ENCODE peak calls at places on chromosomes 11 and 22, in ten cellular contexts. One of them, this sample, is unnamed.

GRCh38 chr11:76524461-76524860 is 79.6 kb downstream of the EMSY start:
- DNase-seq in NAMALWA: no peak
- DNase-seq in SHP77: no peak
- DNase-seq in sigmoid colon: no peak
- DNase-seq in GM19239: no peak
- DNase-seq in HEK293T: no peak
- DNase-seq in brain microvascular endothelial cell: peak; percentile 20
- DNase-seq in cardiac muscle cell: peak; percentile 15
- DNase-seq in sciatic nerve: no peak
- DNase-seq in hippocampal formation: no peak
- DNase-seq in this sample: peak; percentile 54

GRCh38 chr11:19453893-19454292 is 213.1 kb upstream of the E2F8 start:
- DNase-seq in NAMALWA: no peak
- DNase-seq in SHP77: no peak
- DNase-seq in sigmoid colon: no peak
- DNase-seq in GM19239: no peak
- DNase-seq in HEK293T: no peak
- DNase-seq in brain microvascular endothelial cell: peak; percentile 65
- DNase-seq in cardiac muscle cell: peak; percentile 79
- DNase-seq in sciatic nerve: no peak
- DNase-seq in hippocampal formation: no peak
- DNase-seq in this sample: peak; percentile 33

GRCh38 chr11:12461516-12461915 is 84.1 kb downstream of the PARVA start:
- DNase-seq in NAMALWA: no peak
- DNase-seq in SHP77: no peak
- DNase-seq in sigmoid colon: no peak
- DNase-seq in GM19239: no peak
- DNase-seq in HEK293T: peak; percentile 25
- DNase-seq in brain microvascular endothelial cell: no peak
- DNase-seq in cardiac muscle cell: no peak
- DNase-seq in sciatic nerve: no peak
- DNase-seq in hippocampal formation: no peak
- DNase-seq in this sample: no peak

GRCh38 chr11:60925685-60926267 is 1.5 kb downstream of the TMEM132A start:
- DNase-seq in NAMALWA: no peak
- DNase-seq in SHP77: no peak
- DNase-seq in sigmoid colon: no peak
- DNase-seq in GM19239: no peak
- DNase-seq in HEK293T: no peak
- DNase-seq in brain microvascular endothelial cell: peak; percentile 18
- DNase-seq in cardiac muscle cell: peak; percentile 11
- DNase-seq in sciatic nerve: no peak
- DNase-seq in hippocampal formation: no peak
- DNase-seq in this sample: peak; percentile 37

GRCh38 chr11:6251990-6252473 is 7.6 kb upstream of the CCKBR start:
- DNase-seq in NAMALWA: no peak
- DNase-seq in SHP77: peak; percentile 31
- DNase-seq in sigmoid colon: no peak
- DNase-seq in GM19239: no peak
- DNase-seq in HEK293T: no peak
- DNase-seq in brain microvascular endothelial cell: no peak
- DNase-seq in cardiac muscle cell: peak; percentile 71
- DNase-seq in sciatic nerve: peak; percentile 54
- DNase-seq in hippocampal formation: no peak
- DNase-seq in this sample: peak; percentile 42

GRCh38 chr22:46738961-46739870 is 1.2 kb upstream of the CERK start:
- DNase-seq in NAMALWA: peak; percentile 75
- DNase-seq in SHP77: peak; percentile 93
- DNase-seq in sigmoid colon: no peak
- DNase-seq in GM19239: no peak
- DNase-seq in HEK293T: no peak
- DNase-seq in brain microvascular endothelial cell: peak; percentile 69
- DNase-seq in cardiac muscle cell: peak; percentile 51
- DNase-seq in sciatic nerve: no peak
- DNase-seq in hippocampal formation: peak; percentile 21
- DNase-seq in this sample: peak; percentile 16

GRCh38 chr11:88266157-88266556 is 71.4 kb downstream of the CTSC start:
- DNase-seq in NAMALWA: no peak
- DNase-seq in SHP77: no peak
- DNase-seq in sigmoid colon: no peak
- DNase-seq in GM19239: no peak
- DNase-seq in HEK293T: no peak
- DNase-seq in brain microvascular endothelial cell: no peak
- DNase-seq in cardiac muscle cell: no peak
- DNase-seq in sciatic nerve: no peak
- DNase-seq in hippocampal formation: no peak
- DNase-seq in this sample: no peak

GRCh38 chr11:69109101-69109500 is 46.6 kb upstream of the SMIM38 start:
- DNase-seq in NAMALWA: no peak
- DNase-seq in SHP77: no peak
- DNase-seq in sigmoid colon: no peak
- DNase-seq in GM19239: no peak
- DNase-seq in HEK293T: no peak
- DNase-seq in brain microvascular endothelial cell: no peak
- DNase-seq in cardiac muscle cell: no peak
- DNase-seq in sciatic nerve: no peak
- DNase-seq in hippocampal formation: no peak
- DNase-seq in this sample: no peak

GRCh38 chr11:1359556-1359955 is 30.2 kb upstream of the BRSK2 start:
- DNase-seq in NAMALWA: no peak
- DNase-seq in SHP77: no peak
- DNase-seq in sigmoid colon: no peak
- DNase-seq in GM19239: no peak
- DNase-seq in HEK293T: no peak
- DNase-seq in brain microvascular endothelial cell: no peak
- DNase-seq in cardiac muscle cell: no peak
- DNase-seq in sciatic nerve: no peak
- DNase-seq in hippocampal formation: no peak
- DNase-seq in this sample: no peak

GRCh38 chr11:70191495-70192140 is 11.5 kb upstream of the FADD start:
- DNase-seq in NAMALWA: peak; percentile 38
- DNase-seq in SHP77: peak; percentile 72
- DNase-seq in sigmoid colon: no peak
- DNase-seq in GM19239: peak; percentile 56
- DNase-seq in HEK293T: peak; percentile 81
- DNase-seq in brain microvascular endothelial cell: peak; percentile 62
- DNase-seq in cardiac muscle cell: peak; percentile 70
- DNase-seq in sciatic nerve: peak; percentile 80
- DNase-seq in hippocampal formation: peak; percentile 16
- DNase-seq in this sample: peak; percentile 45

GRCh38 chr11:71081704-71082230 is 170.6 kb downstream of the SHANK2 start:
- DNase-seq in NAMALWA: no peak
- DNase-seq in SHP77: no peak
- DNase-seq in sigmoid colon: no peak
- DNase-seq in GM19239: no peak
- DNase-seq in HEK293T: no peak
- DNase-seq in brain microvascular endothelial cell: no peak
- DNase-seq in cardiac muscle cell: no peak
- DNase-seq in sciatic nerve: no peak
- DNase-seq in hippocampal formation: no peak
- DNase-seq in this sample: no peak

GRCh38 chr11:83726316-83726715 is 440.1 kb upstream of the CCDC90B start:
- DNase-seq in NAMALWA: peak; percentile 9
- DNase-seq in SHP77: no peak
- DNase-seq in sigmoid colon: no peak
- DNase-seq in GM19239: no peak
- DNase-seq in HEK293T: no peak
- DNase-seq in brain microvascular endothelial cell: no peak
- DNase-seq in cardiac muscle cell: no peak
- DNase-seq in sciatic nerve: no peak
- DNase-seq in hippocampal formation: no peak
- DNase-seq in this sample: no peak

GRCh38 chr22:36053242-36054147 is 24.9 kb upstream of the RBFOX2 start:
- DNase-seq in NAMALWA: no peak
- DNase-seq in SHP77: no peak
- DNase-seq in sigmoid colon: no peak
- DNase-seq in GM19239: no peak
- DNase-seq in HEK293T: no peak
- DNase-seq in brain microvascular endothelial cell: no peak
- DNase-seq in cardiac muscle cell: no peak
- DNase-seq in sciatic nerve: no peak
- DNase-seq in hippocampal formation: no peak
- DNase-seq in this sample: no peak

GRCh38 chr22:49950396-49950994 is 10.1 kb upstream of the PIM3 start:
- DNase-seq in NAMALWA: no peak
- DNase-seq in SHP77: peak; percentile 23
- DNase-seq in sigmoid colon: no peak
- DNase-seq in GM19239: no peak
- DNase-seq in HEK293T: no peak
- DNase-seq in brain microvascular endothelial cell: no peak
- DNase-seq in cardiac muscle cell: no peak
- DNase-seq in sciatic nerve: no peak
- DNase-seq in hippocampal formation: no peak
- DNase-seq in this sample: no peak

GRCh38 chr11:121654506-121655480 is 202.0 kb upstream of the SORL1-AS1 start:
- DNase-seq in NAMALWA: no peak
- DNase-seq in SHP77: no peak
- DNase-seq in sigmoid colon: no peak
- DNase-seq in GM19239: no peak
- DNase-seq in HEK293T: no peak
- DNase-seq in brain microvascular endothelial cell: no peak
- DNase-seq in cardiac muscle cell: peak; percentile 63
- DNase-seq in sciatic nerve: no peak
- DNase-seq in hippocampal formation: peak; percentile 34
- DNase-seq in this sample: no peak

GRCh38 chr22:29457730-29458129 is 19.3 kb downstream of the RFPL1 start:
- DNase-seq in NAMALWA: peak; percentile 69
- DNase-seq in SHP77: peak; percentile 58
- DNase-seq in sigmoid colon: no peak
- DNase-seq in GM19239: peak; percentile 75
- DNase-seq in HEK293T: peak; percentile 91
- DNase-seq in brain microvascular endothelial cell: peak; percentile 47
- DNase-seq in cardiac muscle cell: peak; percentile 57
- DNase-seq in sciatic nerve: no peak
- DNase-seq in hippocampal formation: no peak
- DNase-seq in this sample: peak; percentile 42

GRCh38 chr22:19607198-19608113 is 83.2 kb upstream of the CLDN5 start:
- DNase-seq in NAMALWA: no peak
- DNase-seq in SHP77: peak; percentile 97
- DNase-seq in sigmoid colon: no peak
- DNase-seq in GM19239: no peak
- DNase-seq in HEK293T: no peak
- DNase-seq in brain microvascular endothelial cell: no peak
- DNase-seq in cardiac muscle cell: peak; percentile 10
- DNase-seq in sciatic nerve: no peak
- DNase-seq in hippocampal formation: no peak
- DNase-seq in this sample: no peak

GRCh38 chr11:15969701-15970329 is 386.5 kb downstream of the SOX6 start:
- DNase-seq in NAMALWA: no peak
- DNase-seq in SHP77: no peak
- DNase-seq in sigmoid colon: no peak
- DNase-seq in GM19239: no peak
- DNase-seq in HEK293T: no peak
- DNase-seq in brain microvascular endothelial cell: peak; percentile 59
- DNase-seq in cardiac muscle cell: peak; percentile 92
- DNase-seq in sciatic nerve: no peak
- DNase-seq in hippocampal formation: no peak
- DNase-seq in this sample: peak; percentile 82

GRCh38 chr11:76415073-76415472 is 29.7 kb upstream of the EMSY start:
- DNase-seq in NAMALWA: no peak
- DNase-seq in SHP77: peak; percentile 28
- DNase-seq in sigmoid colon: no peak
- DNase-seq in GM19239: no peak
- DNase-seq in HEK293T: no peak
- DNase-seq in brain microvascular endothelial cell: no peak
- DNase-seq in cardiac muscle cell: no peak
- DNase-seq in sciatic nerve: no peak
- DNase-seq in hippocampal formation: no peak
- DNase-seq in this sample: no peak

GRCh38 chr22:48629631-48630443 is 1197.8 kb downstream of the BRD1 start:
- DNase-seq in NAMALWA: no peak
- DNase-seq in SHP77: no peak
- DNase-seq in sigmoid colon: no peak
- DNase-seq in GM19239: no peak
- DNase-seq in HEK293T: no peak
- DNase-seq in brain microvascular endothelial cell: no peak
- DNase-seq in cardiac muscle cell: no peak
- DNase-seq in sciatic nerve: no peak
- DNase-seq in hippocampal formation: peak; percentile 67
- DNase-seq in this sample: no peak

GRCh38 chr11:103274025-103274424 is 164.8 kb downstream of the DYNC2H1 start:
- DNase-seq in NAMALWA: no peak
- DNase-seq in SHP77: no peak
- DNase-seq in sigmoid colon: no peak
- DNase-seq in GM19239: no peak
- DNase-seq in HEK293T: no peak
- DNase-seq in brain microvascular endothelial cell: no peak
- DNase-seq in cardiac muscle cell: no peak
- DNase-seq in sciatic nerve: no peak
- DNase-seq in hippocampal formation: no peak
- DNase-seq in this sample: no peak

GRCh38 chr22:35257002-35257320 is 332 bp upstream of the HMGXB4 start:
- DNase-seq in NAMALWA: no peak
- DNase-seq in SHP77: no peak
- DNase-seq in sigmoid colon: no peak
- DNase-seq in GM19239: no peak
- DNase-seq in HEK293T: no peak
- DNase-seq in brain microvascular endothelial cell: no peak
- DNase-seq in cardiac muscle cell: no peak
- DNase-seq in sciatic nerve: no peak
- DNase-seq in hippocampal formation: no peak
- DNase-seq in this sample: no peak

GRCh38 chr11:115721309-115722007 is 217.2 kb upstream of the CADM1 start:
- DNase-seq in NAMALWA: no peak
- DNase-seq in SHP77: no peak
- DNase-seq in sigmoid colon: peak; percentile 44
- DNase-seq in GM19239: no peak
- DNase-seq in HEK293T: no peak
- DNase-seq in brain microvascular endothelial cell: no peak
- DNase-seq in cardiac muscle cell: no peak
- DNase-seq in sciatic nerve: no peak
- DNase-seq in hippocampal formation: no peak
- DNase-seq in this sample: no peak

GRCh38 chr11:57530215-57530595 is 349 bp downstream of the TIMM10 start:
- DNase-seq in NAMALWA: no peak
- DNase-seq in SHP77: no peak
- DNase-seq in sigmoid colon: no peak
- DNase-seq in GM19239: no peak
- DNase-seq in HEK293T: no peak
- DNase-seq in brain microvascular endothelial cell: no peak
- DNase-seq in cardiac muscle cell: no peak
- DNase-seq in sciatic nerve: no peak
- DNase-seq in hippocampal formation: no peak
- DNase-seq in this sample: no peak

GRCh38 chr11:85718126-85718943 is 32.3 kb upstream of the CCDC89 start:
- DNase-seq in NAMALWA: no peak
- DNase-seq in SHP77: no peak
- DNase-seq in sigmoid colon: no peak
- DNase-seq in GM19239: no peak
- DNase-seq in HEK293T: no peak
- DNase-seq in brain microvascular endothelial cell: no peak
- DNase-seq in cardiac muscle cell: no peak
- DNase-seq in sciatic nerve: no peak
- DNase-seq in hippocampal formation: no peak
- DNase-seq in this sample: no peak

GRCh38 chr22:49213731-49214352 is 613.8 kb downstream of the BRD1 start:
- DNase-seq in NAMALWA: no peak
- DNase-seq in SHP77: no peak
- DNase-seq in sigmoid colon: peak; percentile 14
- DNase-seq in GM19239: no peak
- DNase-seq in HEK293T: no peak
- DNase-seq in brain microvascular endothelial cell: no peak
- DNase-seq in cardiac muscle cell: no peak
- DNase-seq in sciatic nerve: peak; percentile 13
- DNase-seq in hippocampal formation: no peak
- DNase-seq in this sample: no peak

GRCh38 chr11:25377466-25377865 is 880.6 kb downstream of the LUZP2 start:
- DNase-seq in NAMALWA: no peak
- DNase-seq in SHP77: no peak
- DNase-seq in sigmoid colon: no peak
- DNase-seq in GM19239: no peak
- DNase-seq in HEK293T: no peak
- DNase-seq in brain microvascular endothelial cell: no peak
- DNase-seq in cardiac muscle cell: no peak
- DNase-seq in sciatic nerve: no peak
- DNase-seq in hippocampal formation: no peak
- DNase-seq in this sample: no peak

GRCh38 chr11:67285541-67286498 is 3.3 kb upstream of the ANKRD13D start:
- DNase-seq in NAMALWA: no peak
- DNase-seq in SHP77: no peak
- DNase-seq in sigmoid colon: peak; percentile 67
- DNase-seq in GM19239: no peak
- DNase-seq in HEK293T: no peak
- DNase-seq in brain microvascular endothelial cell: no peak
- DNase-seq in cardiac muscle cell: no peak
- DNase-seq in sciatic nerve: no peak
- DNase-seq in hippocampal formation: no peak
- DNase-seq in this sample: no peak

This sample was measured in fibroblast of lung.